ENCODE peak calls at places on chromosomes 12 and 14, in four cellular contexts. D is fibroblast of the aortic adventitia, N is HT1080, A is NCI-H1417. U is an unnamed sample.
A peak's percentile ranks its signal among the peaks of the same experiment; 100 is the strongest.

GRCh38 chr12:26117321-26117720 is 7.5 kb downstream of the BHLHE41 start:
- DNase-seq in D (no peak), N (no peak), A (no peak), U (no peak)

GRCh38 chr12:132124766-132125425 is 19.2 kb downstream of the DDX51 start:
- DNase-seq in D (no peak), N (no peak), A (no peak), U (no peak)

GRCh38 chr12:52949413-52950331 is 754 bp downstream of the KRT18 start:
- DNase-seq in D (peak; percentile 79), N (peak; percentile 99), A (peak; percentile 77), U (no peak)

GRCh38 chr14:95870772-95871171 is 5.9 kb upstream of the TUNAR start:
- DNase-seq in D (no peak), N (no peak), A (peak; percentile 29), U (no peak)

GRCh38 chr12:12736759-12737676 is 19.9 kb downstream of the CDKN1B start:
- DNase-seq in D (peak; percentile 76), N (peak; percentile 56), A (peak; percentile 8), U (peak; percentile 33)

GRCh38 chr12:89906178-89906577 is 197.5 kb upstream of the ATP2B1 start:
- DNase-seq in D (no peak), N (no peak), A (no peak), U (no peak)

GRCh38 chr14:31269599-31270195 is 62.1 kb upstream of the HECTD1 start:
- DNase-seq in D (peak; percentile 21), N (no peak), A (no peak), U (no peak)

GRCh38 chr12:29644536-29645162 is 139.1 kb downstream of the TMTC1 start:
- DNase-seq in D (no peak), N (no peak), A (no peak), U (no peak)

GRCh38 chr12:84727964-84728363 is 184.6 kb downstream of the SLC6A15 start:
- DNase-seq in D (no peak), N (peak; percentile 22), A (peak; percentile 6), U (no peak)

GRCh38 chr14:38290601-38291190 is 34.8 kb upstream of the CLEC14A start:
- DNase-seq in D (peak; percentile 91), N (peak; percentile 69), A (no peak), U (no peak)

GRCh38 chr14:94139421-94139820 is 10.0 kb upstream of the IFI27L2 start:
- DNase-seq in D (no peak), N (no peak), A (no peak), U (no peak)

U was measured in T-helper 22 cell.